ENCODE peak calls at places on chromosomes 16 and 17, in nine cellular contexts. One of them, this sample, is unnamed.

GRCh38 chr17:76709077-76709950 is 1.5 kb downstream of the MXRA7 start:
- DNase-seq in EL: peak; percentile 99
- DNase-seq in activated CD4-positive, alpha-beta T cell treated with anti-CD3 and anti-CD28 coated beads, Interleukin-2, amount 50 U/mL, for 1 hour: no peak
- DNase-seq in psoas muscle: peak; percentile 87
- DNase-seq in cardiac fibroblast: peak; percentile 97
- DNase-seq in NCI-H460: no peak
- DNase-seq in IMR-90: peak; percentile 99
- DNase-seq in ACHN: peak; percentile 99
- DNase-seq in kidney glomerular epithelial cell: peak; percentile 93
- DNase-seq in this sample: peak; percentile 99

GRCh38 chr16:47779201-47780016 is 318.3 kb downstream of the PHKB start:
- DNase-seq in EL: peak; percentile 51
- DNase-seq in activated CD4-positive, alpha-beta T cell treated with anti-CD3 and anti-CD28 coated beads, Interleukin-2, amount 50 U/mL, for 1 hour: no peak
- DNase-seq in psoas muscle: no peak
- DNase-seq in cardiac fibroblast: peak; percentile 47
- DNase-seq in NCI-H460: no peak
- DNase-seq in IMR-90: peak; percentile 28
- DNase-seq in ACHN: peak; percentile 33
- DNase-seq in kidney glomerular epithelial cell: no peak
- DNase-seq in this sample: peak; percentile 29

GRCh38 chr17:77737442-77738265 is 220.8 kb upstream of the TNRC6C start:
- DNase-seq in EL: no peak
- DNase-seq in activated CD4-positive, alpha-beta T cell treated with anti-CD3 and anti-CD28 coated beads, Interleukin-2, amount 50 U/mL, for 1 hour: no peak
- DNase-seq in psoas muscle: no peak
- DNase-seq in cardiac fibroblast: no peak
- DNase-seq in NCI-H460: no peak
- DNase-seq in IMR-90: no peak
- DNase-seq in ACHN: no peak
- DNase-seq in kidney glomerular epithelial cell: no peak
- DNase-seq in this sample: no peak

GRCh38 chr17:81914103-81914850 is 3.1 kb upstream of the PCYT2 start:
- DNase-seq in EL: no peak
- DNase-seq in activated CD4-positive, alpha-beta T cell treated with anti-CD3 and anti-CD28 coated beads, Interleukin-2, amount 50 U/mL, for 1 hour: no peak
- DNase-seq in psoas muscle: no peak
- DNase-seq in cardiac fibroblast: no peak
- DNase-seq in NCI-H460: no peak
- DNase-seq in IMR-90: no peak
- DNase-seq in ACHN: no peak
- DNase-seq in kidney glomerular epithelial cell: no peak
- DNase-seq in this sample: no peak

GRCh38 chr17:27630607-27631408 is at the start of gene LGALS9:
- DNase-seq in EL: peak; percentile 59
- DNase-seq in activated CD4-positive, alpha-beta T cell treated with anti-CD3 and anti-CD28 coated beads, Interleukin-2, amount 50 U/mL, for 1 hour: no peak
- DNase-seq in psoas muscle: no peak
- DNase-seq in cardiac fibroblast: peak; percentile 58
- DNase-seq in NCI-H460: no peak
- DNase-seq in IMR-90: peak; percentile 38
- DNase-seq in ACHN: no peak
- DNase-seq in kidney glomerular epithelial cell: no peak
- DNase-seq in this sample: peak; percentile 43

GRCh38 chr16:69924777-69925191 is 26.4 kb upstream of the CLEC18A start:
- DNase-seq in EL: peak; percentile 86
- DNase-seq in activated CD4-positive, alpha-beta T cell treated with anti-CD3 and anti-CD28 coated beads, Interleukin-2, amount 50 U/mL, for 1 hour: no peak
- DNase-seq in psoas muscle: peak; percentile 59
- DNase-seq in cardiac fibroblast: peak; percentile 90
- DNase-seq in NCI-H460: no peak
- DNase-seq in IMR-90: peak; percentile 81
- DNase-seq in ACHN: peak; percentile 89
- DNase-seq in kidney glomerular epithelial cell: peak; percentile 87
- DNase-seq in this sample: peak; percentile 90

GRCh38 chr17:4898351-4898750 is 985 bp upstream of the C17orf107 start:
- DNase-seq in EL: no peak
- DNase-seq in activated CD4-positive, alpha-beta T cell treated with anti-CD3 and anti-CD28 coated beads, Interleukin-2, amount 50 U/mL, for 1 hour: no peak
- DNase-seq in psoas muscle: no peak
- DNase-seq in cardiac fibroblast: no peak
- DNase-seq in NCI-H460: no peak
- DNase-seq in IMR-90: no peak
- DNase-seq in ACHN: no peak
- DNase-seq in kidney glomerular epithelial cell: no peak
- DNase-seq in this sample: no peak

GRCh38 chr16:57533618-57534336 is 2.6 kb downstream of the CCDC102A start:
- DNase-seq in EL: no peak
- DNase-seq in activated CD4-positive, alpha-beta T cell treated with anti-CD3 and anti-CD28 coated beads, Interleukin-2, amount 50 U/mL, for 1 hour: no peak
- DNase-seq in psoas muscle: no peak
- DNase-seq in cardiac fibroblast: no peak
- DNase-seq in NCI-H460: no peak
- DNase-seq in IMR-90: no peak
- DNase-seq in ACHN: no peak
- DNase-seq in kidney glomerular epithelial cell: no peak
- DNase-seq in this sample: no peak

GRCh38 chr16:86502856-86503748 is 7.2 kb upstream of the FOXF1 start:
- DNase-seq in EL: no peak
- DNase-seq in activated CD4-positive, alpha-beta T cell treated with anti-CD3 and anti-CD28 coated beads, Interleukin-2, amount 50 U/mL, for 1 hour: no peak
- DNase-seq in psoas muscle: no peak
- DNase-seq in cardiac fibroblast: no peak
- DNase-seq in NCI-H460: no peak
- DNase-seq in IMR-90: peak; percentile 55
- DNase-seq in ACHN: no peak
- DNase-seq in kidney glomerular epithelial cell: no peak
- DNase-seq in this sample: no peak

GRCh38 chr17:64423881-64424280 is 25.0 kb upstream of the MILR1 start:
- DNase-seq in EL: peak; percentile 18
- DNase-seq in activated CD4-positive, alpha-beta T cell treated with anti-CD3 and anti-CD28 coated beads, Interleukin-2, amount 50 U/mL, for 1 hour: no peak
- DNase-seq in psoas muscle: no peak
- DNase-seq in cardiac fibroblast: peak; percentile 34
- DNase-seq in NCI-H460: no peak
- DNase-seq in IMR-90: no peak
- DNase-seq in ACHN: no peak
- DNase-seq in kidney glomerular epithelial cell: no peak
- DNase-seq in this sample: peak; percentile 15

GRCh38 chr16:77991701-77992100 is 30.6 kb upstream of the CLEC3A start:
- DNase-seq in EL: no peak
- DNase-seq in activated CD4-positive, alpha-beta T cell treated with anti-CD3 and anti-CD28 coated beads, Interleukin-2, amount 50 U/mL, for 1 hour: no peak
- DNase-seq in psoas muscle: no peak
- DNase-seq in cardiac fibroblast: no peak
- DNase-seq in NCI-H460: no peak
- DNase-seq in IMR-90: no peak
- DNase-seq in ACHN: no peak
- DNase-seq in kidney glomerular epithelial cell: no peak
- DNase-seq in this sample: no peak

GRCh38 chr17:78557598-78558039 is 19.6 kb downstream of the DNAH17 start:
- DNase-seq in EL: peak; percentile 57
- DNase-seq in activated CD4-positive, alpha-beta T cell treated with anti-CD3 and anti-CD28 coated beads, Interleukin-2, amount 50 U/mL, for 1 hour: no peak
- DNase-seq in psoas muscle: no peak
- DNase-seq in cardiac fibroblast: peak; percentile 85
- DNase-seq in NCI-H460: no peak
- DNase-seq in IMR-90: peak; percentile 60
- DNase-seq in ACHN: peak; percentile 35
- DNase-seq in kidney glomerular epithelial cell: peak; percentile 70
- DNase-seq in this sample: peak; percentile 77

GRCh38 chr16:24075929-24076716 is 180.0 kb upstream of the CACNG3 start:
- DNase-seq in EL: no peak
- DNase-seq in activated CD4-positive, alpha-beta T cell treated with anti-CD3 and anti-CD28 coated beads, Interleukin-2, amount 50 U/mL, for 1 hour: no peak
- DNase-seq in psoas muscle: no peak
- DNase-seq in cardiac fibroblast: no peak
- DNase-seq in NCI-H460: no peak
- DNase-seq in IMR-90: no peak
- DNase-seq in ACHN: no peak
- DNase-seq in kidney glomerular epithelial cell: peak; percentile 11
- DNase-seq in this sample: no peak

GRCh38 chr16:67966549-67967182 is 1.8 kb downstream of the SLC12A4 start:
- DNase-seq in EL: peak; percentile 75
- DNase-seq in activated CD4-positive, alpha-beta T cell treated with anti-CD3 and anti-CD28 coated beads, Interleukin-2, amount 50 U/mL, for 1 hour: no peak
- DNase-seq in psoas muscle: no peak
- DNase-seq in cardiac fibroblast: peak; percentile 60
- DNase-seq in NCI-H460: no peak
- DNase-seq in IMR-90: no peak
- DNase-seq in ACHN: peak; percentile 30
- DNase-seq in kidney glomerular epithelial cell: peak; percentile 14
- DNase-seq in this sample: peak; percentile 42